ENCODE peak calls at places on chromosomes 1 and 21, in six cellular contexts. One of them, this sample, is unnamed. For H3K9me3, the result is how much of the 10 kb centered on the place peaks cover.

GRCh38 chr1:236451796-236452373 is 57.8 kb downstream of the EDARADD start:
- DNase-seq in tibial artery: no peak
- DNase-seq in mesenchymal stem cell: no peak
- DNase-seq in neuronal stem cell: no peak
- DNase-seq in Karpas-422: peak
- DNase-seq in SK-N-SH: peak
- DNase-seq in this sample: peak

GRCh38 chr1:19413999-19414398 is 71.3 kb downstream of the CAPZB start:
- DNase-seq in Karpas-422: no peak
- DNase-seq in neuronal stem cell: no peak
- DNase-seq in mesenchymal stem cell: no peak
- DNase-seq in tibial artery: no peak
- DNase-seq in SK-N-SH: no peak
- DNase-seq in this sample: no peak

GRCh38 chr21:33299181-33299752 is 25.5 kb upstream of the IFNAR1 start:
- DNase-seq in mesenchymal stem cell: no peak
- DNase-seq in neuronal stem cell: no peak
- DNase-seq in Karpas-422: peak
- DNase-seq in SK-N-SH: no peak
- DNase-seq in tibial artery: no peak
- DNase-seq in this sample: no peak

GRCh38 chr21:33976082-33976979 is 60.7 kb upstream of the ATP5PO start:
- DNase-seq in SK-N-SH: no peak
- DNase-seq in Karpas-422: peak
- DNase-seq in mesenchymal stem cell: peak
- DNase-seq in neuronal stem cell: no peak
- DNase-seq in tibial artery: no peak
- DNase-seq in this sample: peak

GRCh38 chr1:61746768-61747167 is 4.5 kb downstream of the PATJ start:
- DNase-seq in Karpas-422: no peak
- DNase-seq in neuronal stem cell: no peak
- DNase-seq in SK-N-SH: no peak
- DNase-seq in mesenchymal stem cell: no peak
- DNase-seq in tibial artery: no peak
- DNase-seq in this sample: no peak

GRCh38 chr1:22749919-22750670 is 39.5 kb downstream of the EPHB2 start:
- DNase-seq in mesenchymal stem cell: peak
- DNase-seq in Karpas-422: peak
- DNase-seq in tibial artery: peak
- DNase-seq in neuronal stem cell: no peak
- DNase-seq in SK-N-SH: no peak
- DNase-seq in this sample: peak

GRCh38 chr1:51247022-51247421 is 10.9 kb downstream of the RNF11 start:
- DNase-seq in tibial artery: no peak
- DNase-seq in mesenchymal stem cell: no peak
- DNase-seq in SK-N-SH: no peak
- DNase-seq in Karpas-422: no peak
- DNase-seq in neuronal stem cell: no peak
- DNase-seq in this sample: no peak

GRCh38 chr1:211660718-211661222 is 14.7 kb downstream of the NEK2 start:
- DNase-seq in SK-N-SH: no peak
- DNase-seq in tibial artery: no peak
- DNase-seq in mesenchymal stem cell: no peak
- DNase-seq in Karpas-422: no peak
- DNase-seq in neuronal stem cell: no peak
- DNase-seq in this sample: no peak

GRCh38 chr21:46130721-46131720 is 24.4 kb downstream of the FTCD start:
- DNase-seq in Karpas-422: no peak
- DNase-seq in neuronal stem cell: no peak
- DNase-seq in SK-N-SH: no peak
- DNase-seq in tibial artery: no peak
- DNase-seq in mesenchymal stem cell: peak
- DNase-seq in this sample: no peak

GRCh38 chr1:86849756-86850155 is 64.2 kb downstream of the SELENOF start:
- DNase-seq in tibial artery: no peak
- DNase-seq in mesenchymal stem cell: no peak
- DNase-seq in Karpas-422: no peak
- DNase-seq in neuronal stem cell: no peak
- DNase-seq in SK-N-SH: no peak
- DNase-seq in this sample: no peak

GRCh38 chr1:169312084-169312954 is 55.3 kb downstream of the NME7 start:
- DNase-seq in mesenchymal stem cell: peak
- DNase-seq in Karpas-422: peak
- DNase-seq in SK-N-SH: no peak
- DNase-seq in tibial artery: no peak
- DNase-seq in neuronal stem cell: no peak
- DNase-seq in this sample: no peak

DNA sequence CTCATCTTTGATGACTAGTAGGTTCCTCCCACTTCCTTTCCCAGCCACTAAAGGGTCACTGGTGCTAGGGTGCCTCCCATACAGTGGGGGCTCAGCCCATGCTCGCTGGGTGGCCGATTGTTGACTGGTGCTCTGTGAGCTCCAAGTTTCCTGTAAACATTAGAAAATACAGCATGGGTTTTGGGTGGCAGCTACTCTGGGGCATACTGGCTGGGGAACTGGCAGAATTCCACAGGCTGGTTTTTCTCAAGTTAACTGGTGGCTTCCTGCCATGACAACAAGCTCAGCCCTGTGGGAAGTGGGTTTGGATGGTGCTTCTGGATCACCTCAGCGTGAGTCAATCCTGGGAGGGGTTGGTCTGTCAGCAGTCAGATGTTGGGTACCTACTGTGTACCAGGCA is 28.7 kb upstream of the CRNN start:
- DNase-seq in mesenchymal stem cell: no peak
- DNase-seq in SK-N-SH: no peak
- DNase-seq in Karpas-422: no peak
- DNase-seq in tibial artery: no peak
- DNase-seq in neuronal stem cell: no peak
- DNase-seq in this sample: no peak
- H3K9me3 ChIP-seq in mesenchymal stem cell: under half
- H3K9me3 ChIP-seq in SK-N-SH: under half
- H3K9me3 ChIP-seq in Karpas-422: under half
- H3K9me3 ChIP-seq in tibial artery: under half
- H3K9me3 ChIP-seq in neuronal stem cell: half or more
- H3K9me3 ChIP-seq in this sample: under half

GRCh38 chr1:214471458-214471857 is 79.9 kb downstream of the PTPN14 start:
- DNase-seq in neuronal stem cell: no peak
- DNase-seq in tibial artery: no peak
- DNase-seq in mesenchymal stem cell: peak
- DNase-seq in SK-N-SH: no peak
- DNase-seq in Karpas-422: no peak
- DNase-seq in this sample: no peak

GRCh38 chr1:214475331-214475730 is 76.1 kb downstream of the PTPN14 start:
- DNase-seq in neuronal stem cell: no peak
- DNase-seq in Karpas-422: no peak
- DNase-seq in SK-N-SH: no peak
- DNase-seq in tibial artery: no peak
- DNase-seq in mesenchymal stem cell: no peak
- DNase-seq in this sample: no peak

GRCh38 chr1:214474467-214474866 is 76.9 kb downstream of the PTPN14 start:
- DNase-seq in tibial artery: no peak
- DNase-seq in neuronal stem cell: no peak
- DNase-seq in SK-N-SH: no peak
- DNase-seq in mesenchymal stem cell: no peak
- DNase-seq in Karpas-422: no peak
- DNase-seq in this sample: no peak

GRCh38 chr1:214472362-214472761 is 79.0 kb downstream of the PTPN14 start:
- DNase-seq in mesenchymal stem cell: peak
- DNase-seq in tibial artery: no peak
- DNase-seq in Karpas-422: no peak
- DNase-seq in SK-N-SH: no peak
- DNase-seq in neuronal stem cell: no peak
- DNase-seq in this sample: no peak

DNA sequence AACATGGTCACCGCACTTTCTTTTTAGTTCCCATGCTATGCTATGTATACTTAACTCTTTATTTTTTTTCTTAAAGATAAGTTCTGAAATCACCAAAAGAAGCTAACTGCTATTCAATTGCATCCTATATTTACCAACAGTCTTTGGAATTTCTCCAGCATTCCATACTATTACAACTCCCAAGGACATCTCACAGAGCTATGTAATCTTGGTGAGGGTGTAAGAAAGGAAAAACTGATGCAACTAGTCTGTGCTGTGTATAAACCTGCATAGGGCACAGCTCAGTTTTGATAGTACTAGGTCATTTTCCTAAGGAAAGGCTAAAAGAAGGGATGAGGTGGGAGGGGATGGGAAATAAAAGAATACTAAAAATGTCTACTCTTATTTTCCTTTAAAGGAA is 78.0 kb downstream of the PTPN14 start:
- DNase-seq in SK-N-SH: no peak
- DNase-seq in mesenchymal stem cell: peak
- DNase-seq in tibial artery: no peak
- DNase-seq in Karpas-422: no peak
- DNase-seq in neuronal stem cell: no peak
- DNase-seq in this sample: peak
- H3K27ac ChIP-seq in SK-N-SH: no peak
- H3K27ac ChIP-seq in mesenchymal stem cell: peak
- H3K27ac ChIP-seq in tibial artery: no peak
- H3K27ac ChIP-seq in Karpas-422: no peak
- H3K27ac ChIP-seq in neuronal stem cell: no peak
- H3K27ac ChIP-seq in this sample: no peak

DNA sequence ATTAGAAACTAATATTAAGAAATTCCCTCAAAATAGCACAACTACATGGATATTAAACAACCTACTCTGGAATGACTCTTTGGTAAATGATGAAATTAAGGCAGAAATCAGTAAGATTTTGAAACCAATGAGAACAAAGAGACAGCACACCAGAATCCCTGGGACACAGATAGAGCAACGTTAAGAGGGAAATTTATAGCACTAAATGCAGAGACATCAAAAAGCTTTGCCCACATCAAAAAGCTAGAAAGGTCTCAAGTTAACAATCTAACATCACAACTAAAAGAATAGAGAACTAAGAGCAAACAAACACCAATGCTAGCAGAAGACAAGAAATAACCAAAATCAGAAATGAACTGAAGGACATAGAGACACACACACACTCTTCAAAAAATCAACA is 48.6 kb upstream of the LRRC8B start:
- DNase-seq in Karpas-422: no peak
- DNase-seq in neuronal stem cell: no peak
- DNase-seq in SK-N-SH: no peak
- DNase-seq in mesenchymal stem cell: no peak
- DNase-seq in tibial artery: no peak
- DNase-seq in this sample: no peak
- H3K9me3 ChIP-seq in Karpas-422: under half
- H3K9me3 ChIP-seq in neuronal stem cell: under half
- H3K9me3 ChIP-seq in SK-N-SH: under half
- H3K9me3 ChIP-seq in mesenchymal stem cell: under half
- H3K9me3 ChIP-seq in tibial artery: under half
- H3K9me3 ChIP-seq in this sample: under half

GRCh38 chr1:206049919-206050600 is 2.9 kb upstream of the RHEX start:
- DNase-seq in neuronal stem cell: no peak
- DNase-seq in tibial artery: no peak
- DNase-seq in mesenchymal stem cell: no peak
- DNase-seq in SK-N-SH: no peak
- DNase-seq in Karpas-422: no peak
- DNase-seq in this sample: no peak

GRCh38 chr1:206048582-206048981 is 4.4 kb upstream of the RHEX start:
- DNase-seq in SK-N-SH: no peak
- DNase-seq in mesenchymal stem cell: no peak
- DNase-seq in neuronal stem cell: no peak
- DNase-seq in Karpas-422: no peak
- DNase-seq in tibial artery: peak
- DNase-seq in this sample: no peak

GRCh38 chr1:206049293-206049692 is 3.7 kb upstream of the RHEX start:
- DNase-seq in SK-N-SH: no peak
- DNase-seq in tibial artery: no peak
- DNase-seq in neuronal stem cell: no peak
- DNase-seq in mesenchymal stem cell: no peak
- DNase-seq in Karpas-422: no peak
- DNase-seq in this sample: no peak

GRCh38 chr1:206047271-206047670 is 5.7 kb upstream of the RHEX start:
- DNase-seq in mesenchymal stem cell: no peak
- DNase-seq in tibial artery: no peak
- DNase-seq in neuronal stem cell: no peak
- DNase-seq in Karpas-422: no peak
- DNase-seq in SK-N-SH: no peak
- DNase-seq in this sample: no peak

GRCh38 chr1:206050655-206051235 is 2.2 kb upstream of the RHEX start:
- DNase-seq in Karpas-422: peak
- DNase-seq in mesenchymal stem cell: no peak
- DNase-seq in neuronal stem cell: no peak
- DNase-seq in SK-N-SH: no peak
- DNase-seq in tibial artery: no peak
- DNase-seq in this sample: no peak
- H3K27ac ChIP-seq in Karpas-422: no peak
- H3K27ac ChIP-seq in mesenchymal stem cell: peak
- H3K27ac ChIP-seq in neuronal stem cell: no peak
- H3K27ac ChIP-seq in SK-N-SH: no peak
- H3K27ac ChIP-seq in tibial artery: no peak
- H3K27ac ChIP-seq in this sample: no peak